ENCODE peak calls at places on chromosomes 1 and 21, in six cellular contexts. One of them, this sample, is unnamed.

GRCh38 chr1:79373481-79374132 is 367.1 kb upstream of the ADGRL4 start:
- DNase-seq in GM23338: no peak
- DNase-seq in K562: no peak
- DNase-seq in HCT116: no peak
- DNase-seq in stomach: peak
- DNase-seq in prostate gland: no peak
- DNase-seq in this sample: no peak

GRCh38 chr1:153945131-153945794 is 1.3 kb downstream of the DENND4B start:
- DNase-seq in GM23338: peak
- DNase-seq in K562: peak
- DNase-seq in HCT116: no peak
- DNase-seq in stomach: peak
- DNase-seq in prostate gland: no peak
- DNase-seq in this sample: peak

GRCh38 chr1:59057211-59057694 is 239.6 kb upstream of the FGGY start:
- DNase-seq in GM23338: peak
- DNase-seq in K562: no peak
- DNase-seq in HCT116: no peak
- DNase-seq in stomach: peak
- DNase-seq in prostate gland: peak
- DNase-seq in this sample: peak

GRCh38 chr1:55546553-55546952 is 331.4 kb upstream of the USP24 start:
- DNase-seq in GM23338: no peak
- DNase-seq in K562: no peak
- DNase-seq in HCT116: no peak
- DNase-seq in stomach: no peak
- DNase-seq in prostate gland: no peak
- DNase-seq in this sample: no peak

GRCh38 chr1:186605762-186606350 is 74.4 kb downstream of the PTGS2 start:
- DNase-seq in GM23338: peak
- DNase-seq in K562: peak
- DNase-seq in HCT116: peak
- DNase-seq in stomach: no peak
- DNase-seq in prostate gland: no peak
- DNase-seq in this sample: peak

GRCh38 chr1:198168180-198168579 is 11.4 kb downstream of the NEK7 start:
- DNase-seq in GM23338: no peak
- DNase-seq in K562: no peak
- DNase-seq in HCT116: no peak
- DNase-seq in stomach: no peak
- DNase-seq in prostate gland: no peak
- DNase-seq in this sample: no peak

GRCh38 chr1:6197746-6198427 is 1.5 kb downstream of the RPL22 start:
- DNase-seq in GM23338: no peak
- DNase-seq in K562: no peak
- DNase-seq in HCT116: no peak
- DNase-seq in stomach: no peak
- DNase-seq in prostate gland: no peak
- DNase-seq in this sample: no peak

GRCh38 chr1:53799141-53799540 is 39.0 kb downstream of the NDC1 start:
- DNase-seq in GM23338: no peak
- DNase-seq in K562: no peak
- DNase-seq in HCT116: no peak
- DNase-seq in stomach: no peak
- DNase-seq in prostate gland: no peak
- DNase-seq in this sample: no peak

GRCh38 chr1:92877792-92878191 is 46.0 kb downstream of the RPL5 start:
- DNase-seq in GM23338: no peak
- DNase-seq in K562: peak
- DNase-seq in HCT116: no peak
- DNase-seq in stomach: no peak
- DNase-seq in prostate gland: no peak
- DNase-seq in this sample: no peak

GRCh38 chr1:43352351-43352705 is 6.5 kb upstream of the CDC20 start:
- DNase-seq in GM23338: no peak
- DNase-seq in K562: no peak
- DNase-seq in HCT116: no peak
- DNase-seq in stomach: no peak
- DNase-seq in prostate gland: no peak
- DNase-seq in this sample: no peak

GRCh38 chr1:236835491-236835890 is 40.4 kb downstream of the MTR start:
- DNase-seq in GM23338: no peak
- DNase-seq in K562: no peak
- DNase-seq in HCT116: no peak
- DNase-seq in stomach: no peak
- DNase-seq in prostate gland: no peak
- DNase-seq in this sample: no peak

GRCh38 chr21:27570306-27570868 is 603.5 kb upstream of the ADAMTS5 start:
- DNase-seq in GM23338: no peak
- DNase-seq in K562: no peak
- DNase-seq in HCT116: no peak
- DNase-seq in stomach: peak
- DNase-seq in prostate gland: no peak
- DNase-seq in this sample: peak

GRCh38 chr1:231983266-231984193 is 356.9 kb downstream of the DISC1 start:
- DNase-seq in GM23338: peak
- DNase-seq in K562: no peak
- DNase-seq in HCT116: no peak
- DNase-seq in stomach: no peak
- DNase-seq in prostate gland: no peak
- DNase-seq in this sample: no peak

GRCh38 chr1:39933956-39934941 is 20.7 kb upstream of the MFSD2A start:
- DNase-seq in GM23338: no peak
- DNase-seq in K562: no peak
- DNase-seq in HCT116: no peak
- DNase-seq in stomach: peak
- DNase-seq in prostate gland: peak
- DNase-seq in this sample: peak

GRCh38 chr1:8396912-8397406 is 79.0 kb downstream of the SLC45A1 start:
- DNase-seq in GM23338: no peak
- DNase-seq in K562: peak
- DNase-seq in HCT116: no peak
- DNase-seq in stomach: no peak
- DNase-seq in prostate gland: no peak
- DNase-seq in this sample: peak

GRCh38 chr1:28812669-28813468 is 899 bp downstream of the OPRD1 start:
- DNase-seq in GM23338: no peak
- DNase-seq in K562: no peak
- DNase-seq in HCT116: no peak
- DNase-seq in stomach: no peak
- DNase-seq in prostate gland: no peak
- DNase-seq in this sample: no peak

GRCh38 chr1:23699280-23700179 is 7.9 kb downstream of the RPL11 start:
- DNase-seq in GM23338: no peak
- DNase-seq in K562: no peak
- DNase-seq in HCT116: no peak
- DNase-seq in stomach: no peak
- DNase-seq in prostate gland: no peak
- DNase-seq in this sample: no peak

GRCh38 chr1:85178396-85178795 is 22.4 kb downstream of the SYDE2 start:
- DNase-seq in GM23338: no peak
- DNase-seq in K562: no peak
- DNase-seq in HCT116: no peak
- DNase-seq in stomach: no peak
- DNase-seq in prostate gland: no peak
- DNase-seq in this sample: no peak

GRCh38 chr1:195053478-195053877 is 1554.8 kb downstream of the KCNT2 start:
- DNase-seq in GM23338: no peak
- DNase-seq in K562: no peak
- DNase-seq in HCT116: no peak
- DNase-seq in stomach: no peak
- DNase-seq in prostate gland: no peak
- DNase-seq in this sample: no peak

GRCh38 chr1:156623946-156624813 is 5.0 kb downstream of the HAPLN2 start:
- DNase-seq in GM23338: peak
- DNase-seq in K562: peak
- DNase-seq in HCT116: no peak
- DNase-seq in stomach: peak
- DNase-seq in prostate gland: no peak
- DNase-seq in this sample: peak

GRCh38 chr1:111733183-111733995 is 5.8 kb downstream of the INKA2 start:
- DNase-seq in GM23338: no peak
- DNase-seq in K562: peak
- DNase-seq in HCT116: no peak
- DNase-seq in stomach: no peak
- DNase-seq in prostate gland: no peak
- DNase-seq in this sample: no peak
- TF ChIP-seq POLR2AphosphoS5 in GM23338: no peak
- TF ChIP-seq POLR2AphosphoS5 in K562: no peak
- TF ChIP-seq POLR2AphosphoS5 in HCT116: no peak
- TF ChIP-seq POLR2AphosphoS5 in stomach: no peak
- TF ChIP-seq POLR2AphosphoS5 in prostate gland: no peak
- TF ChIP-seq POLR2AphosphoS5 in this sample: peak

GRCh38 chr1:100785399-100786082 is 66.0 kb downstream of the VCAM1 start:
- DNase-seq in GM23338: peak
- DNase-seq in K562: peak
- DNase-seq in HCT116: no peak
- DNase-seq in stomach: no peak
- DNase-seq in prostate gland: no peak
- DNase-seq in this sample: no peak

GRCh38 chr1:100791586-100791985 is 72.0 kb downstream of the VCAM1 start:
- DNase-seq in GM23338: no peak
- DNase-seq in K562: no peak
- DNase-seq in HCT116: no peak
- DNase-seq in stomach: no peak
- DNase-seq in prostate gland: no peak
- DNase-seq in this sample: no peak

GRCh38 chr1:100782473-100783010 is 63.0 kb downstream of the VCAM1 start:
- DNase-seq in GM23338: no peak
- DNase-seq in K562: no peak
- DNase-seq in HCT116: no peak
- DNase-seq in stomach: no peak
- DNase-seq in prostate gland: no peak
- DNase-seq in this sample: no peak

DNA sequence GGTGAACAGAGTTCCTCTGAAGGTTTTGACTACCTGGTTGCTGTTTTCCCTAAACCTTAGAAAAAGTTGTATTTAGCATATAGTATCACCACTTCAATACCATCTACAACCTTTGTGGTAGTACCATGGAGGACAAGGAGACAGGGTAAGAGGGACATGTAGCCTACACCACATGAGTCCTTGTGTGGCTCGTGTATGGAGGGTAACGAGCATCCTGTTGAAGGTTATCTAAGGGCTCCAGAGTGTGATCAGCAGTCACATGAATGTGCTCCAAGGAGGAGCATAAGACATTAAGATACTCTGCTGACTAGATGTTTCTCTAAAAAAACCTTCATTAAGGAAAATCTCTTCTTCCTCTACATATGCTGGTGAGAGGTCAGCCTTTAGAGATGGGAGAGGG is 67.3 kb downstream of the VCAM1 start:
- DNase-seq in GM23338: no peak
- DNase-seq in K562: peak
- DNase-seq in HCT116: no peak
- DNase-seq in stomach: no peak
- DNase-seq in prostate gland: no peak
- DNase-seq in this sample: no peak
- TF ChIP-seq POLR2AphosphoS5 in GM23338: no peak
- TF ChIP-seq POLR2AphosphoS5 in K562: no peak
- TF ChIP-seq POLR2AphosphoS5 in HCT116: no peak
- TF ChIP-seq POLR2AphosphoS5 in stomach: no peak
- TF ChIP-seq POLR2AphosphoS5 in prostate gland: no peak
- TF ChIP-seq POLR2AphosphoS5 in this sample: no peak

GRCh38 chr1:184804220-184804619 is 49.6 kb upstream of the EDEM3 start:
- DNase-seq in GM23338: no peak
- DNase-seq in K562: no peak
- DNase-seq in HCT116: no peak
- DNase-seq in stomach: no peak
- DNase-seq in prostate gland: no peak
- DNase-seq in this sample: no peak

GRCh38 chr1:184801503-184801902 is 46.8 kb upstream of the EDEM3 start:
- DNase-seq in GM23338: no peak
- DNase-seq in K562: no peak
- DNase-seq in HCT116: no peak
- DNase-seq in stomach: peak
- DNase-seq in prostate gland: peak
- DNase-seq in this sample: no peak

GRCh38 chr1:184800876-184801275 is 46.2 kb upstream of the EDEM3 start:
- DNase-seq in GM23338: no peak
- DNase-seq in K562: no peak
- DNase-seq in HCT116: no peak
- DNase-seq in stomach: no peak
- DNase-seq in prostate gland: no peak
- DNase-seq in this sample: no peak

GRCh38 chr1:184805667-184806295 is 51.1 kb upstream of the EDEM3 start:
- DNase-seq in GM23338: peak
- DNase-seq in K562: peak
- DNase-seq in HCT116: peak
- DNase-seq in stomach: peak
- DNase-seq in prostate gland: peak
- DNase-seq in this sample: peak

DNA sequence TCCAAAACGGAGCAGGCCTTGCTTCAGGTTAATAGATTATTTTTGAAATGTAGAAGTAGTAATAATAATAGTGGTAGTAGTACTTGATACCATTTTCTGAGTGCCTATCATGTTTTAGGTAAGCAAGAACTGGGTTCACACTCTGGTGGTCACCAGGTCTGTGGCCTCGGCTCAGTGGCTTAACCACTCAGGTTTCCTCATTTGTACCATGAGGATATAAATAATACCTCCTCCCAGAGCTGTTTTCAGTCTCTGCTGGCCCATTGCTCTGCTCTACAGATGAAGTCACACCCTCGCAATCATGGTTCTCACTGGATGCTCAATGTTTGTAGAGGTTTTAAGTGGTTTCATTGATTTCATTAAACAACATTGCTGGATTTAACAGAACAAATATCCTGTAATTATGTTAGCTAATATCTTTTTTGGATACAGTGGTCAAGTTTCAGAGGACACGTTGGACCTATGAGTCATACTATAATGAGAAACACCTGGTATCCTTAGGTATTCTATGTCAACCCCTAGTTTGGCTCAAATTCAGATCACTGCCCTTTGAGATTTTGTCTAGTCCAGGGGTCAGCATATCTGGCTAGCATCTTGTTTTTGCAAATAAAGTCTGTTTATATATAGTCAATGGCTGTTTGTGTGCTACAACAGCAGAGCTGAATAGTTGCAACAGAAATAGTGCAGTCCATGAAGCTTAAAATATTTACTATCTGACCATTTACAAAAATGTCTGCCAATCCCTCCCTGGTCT is 48.3 kb upstream of the EDEM3 start:
- DNase-seq in GM23338: no peak
- DNase-seq in K562: no peak
- DNase-seq in HCT116: no peak
- DNase-seq in stomach: no peak
- DNase-seq in prostate gland: no peak
- DNase-seq in this sample: no peak
- TF ChIP-seq POLR2AphosphoS5 in GM23338: no peak
- TF ChIP-seq POLR2AphosphoS5 in K562: no peak
- TF ChIP-seq POLR2AphosphoS5 in HCT116: no peak
- TF ChIP-seq POLR2AphosphoS5 in stomach: no peak
- TF ChIP-seq POLR2AphosphoS5 in prostate gland: peak
- TF ChIP-seq POLR2AphosphoS5 in this sample: peak

DNA sequence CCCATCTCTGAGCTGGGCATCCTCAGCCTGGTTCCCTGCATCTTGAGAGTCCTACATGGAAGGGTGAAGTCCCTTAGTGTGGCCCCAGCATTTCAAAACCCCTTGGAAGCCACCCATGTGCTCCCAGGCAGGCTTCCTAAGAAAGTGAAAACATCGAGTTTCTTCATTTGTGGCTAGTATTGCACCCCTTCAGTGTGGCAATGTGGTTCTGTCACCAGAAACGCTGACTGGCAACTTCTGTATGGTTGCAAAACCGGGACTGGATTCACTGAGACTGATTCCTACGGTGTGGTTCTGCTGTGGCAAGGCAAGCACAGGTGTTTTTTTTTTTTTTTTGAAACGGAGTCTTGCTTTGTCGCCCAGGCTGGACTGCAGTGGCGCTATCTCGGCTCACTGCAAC is 9.0 kb upstream of the IFNGR2 start:
- DNase-seq in GM23338: no peak
- DNase-seq in K562: no peak
- DNase-seq in HCT116: no peak
- DNase-seq in stomach: peak
- DNase-seq in prostate gland: no peak
- DNase-seq in this sample: peak
- TF ChIP-seq POLR2AphosphoS5 in GM23338: no peak
- TF ChIP-seq POLR2AphosphoS5 in K562: no peak
- TF ChIP-seq POLR2AphosphoS5 in HCT116: no peak
- TF ChIP-seq POLR2AphosphoS5 in stomach: peak
- TF ChIP-seq POLR2AphosphoS5 in prostate gland: no peak
- TF ChIP-seq POLR2AphosphoS5 in this sample: no peak